ENCODE peak calls at places on chromosomes 16 and 17, in ten cellular contexts. O is KBM-7; P is astrocyte of the spinal cord; D is activated naive CD4-positive, alpha-beta T cell; N is head of caudate nucleus; A is hypothalamus; H is frontal cortex; U is AG09319; X is NCI-H1436; B is Calu3. G is an unnamed sample.

GRCh38 chr17:67865438-67865837 is 40.1 kb downstream of the BPTF start:
- DNase-seq in O (no peak), P (no peak), D (no peak), N (no peak), A (no peak), H (no peak), U (no peak), X (no peak), B (no peak), G (no peak)

GRCh38 chr16:89324056-89325010 is 106.8 kb downstream of the ZNF778 start:
- DNase-seq in O (no peak), P (peak), D (no peak), N (no peak), A (no peak), H (no peak), U (no peak), X (no peak), B (no peak), G (no peak)

GRCh38 chr17:44354582-44355309 is 8.9 kb downstream of the FAM171A2 start:
- DNase-seq in O (no peak), P (no peak), D (no peak), N (no peak), A (no peak), H (no peak), U (no peak), X (no peak), B (no peak), G (no peak)

GRCh38 chr17:82367724-82368524 is 3.6 kb upstream of the UTS2R start:
- DNase-seq in O (peak), P (no peak), D (no peak), N (no peak), A (no peak), H (no peak), U (no peak), X (peak), B (no peak), G (no peak)

GRCh38 chr17:82356845-82357355 is 2.1 kb upstream of the TEX19 start:
- DNase-seq in O (no peak), P (no peak), D (no peak), N (no peak), A (no peak), H (no peak), U (no peak), X (no peak), B (no peak), G (no peak)

GRCh38 chr16:74025-74424 is 1.6 kb upstream of the RHBDF1 start:
- DNase-seq in O (no peak), P (no peak), D (no peak), N (no peak), A (no peak), H (no peak), U (no peak), X (no peak), B (no peak), G (no peak)

GRCh38 chr16:1310832-1311200 is 1.4 kb downstream of the UBE2I start:
- DNase-seq in O (peak), P (no peak), D (no peak), N (no peak), A (no peak), H (no peak), U (no peak), X (no peak), B (no peak), G (no peak)

GRCh38 chr17:4807534-4808377 is 804 bp downstream of the PLD2 start:
- DNase-seq in O (no peak), P (no peak), D (no peak), N (no peak), A (no peak), H (peak), U (no peak), X (no peak), B (no peak), G (no peak)

GRCh38 chr17:33291248-33292183 is 1.6 kb downstream of the ASIC2 start:
- DNase-seq in O (peak), P (peak), D (no peak), N (peak), A (no peak), H (peak), U (no peak), X (no peak), B (no peak), G (no peak)

GRCh38 chr17:64420143-64420670 is 28.7 kb upstream of the MILR1 start:
- DNase-seq in O (peak), P (peak), D (no peak), N (no peak), A (no peak), H (peak), U (peak), X (peak), B (peak), G (peak)

GRCh38 chr16:69435977-69436729 is 11.7 kb downstream of the CYB5B start:
- DNase-seq in O (peak), P (no peak), D (no peak), N (no peak), A (no peak), H (no peak), U (no peak), X (no peak), B (no peak), G (no peak)

GRCh38 chr17:56754523-56755208 is 79.1 kb downstream of the C17orf67 start:
- DNase-seq in O (peak), P (peak), D (no peak), N (no peak), A (no peak), H (no peak), U (no peak), X (no peak), B (no peak), G (no peak)

GRCh38 chr17:2926019-2926650 is 129.9 kb downstream of the RAP1GAP2 start:
- DNase-seq in O (peak), P (no peak), D (no peak), N (no peak), A (no peak), H (no peak), U (peak), X (no peak), B (no peak), G (no peak)

GRCh38 chr16:79402356-79402755 is 198.2 kb downstream of the MAF start:
- DNase-seq in O (no peak), P (no peak), D (no peak), N (no peak), A (no peak), H (no peak), U (no peak), X (no peak), B (peak), G (no peak)

GRCh38 chr17:20189979-20190378 is 180.8 kb downstream of the SPECC1 start:
- DNase-seq in O (no peak), P (no peak), D (no peak), N (no peak), A (no peak), H (no peak), U (no peak), X (no peak), B (no peak), G (no peak)

GRCh38 chr16:86306811-86307517 is 203.4 kb upstream of the FOXF1 start:
- DNase-seq in O (no peak), P (no peak), D (no peak), N (no peak), A (no peak), H (no peak), U (no peak), X (no peak), B (no peak), G (no peak)

GRCh38 chr17:1710807-1711553 is 803 bp upstream of the TLCD2 start:
- DNase-seq in O (no peak), P (no peak), D (no peak), N (no peak), A (no peak), H (no peak), U (no peak), X (no peak), B (no peak), G (no peak)

GRCh38 chr17:58403312-58403711 is 14.0 kb downstream of the RNF43 start:
- DNase-seq in O (no peak), P (no peak), D (no peak), N (no peak), A (no peak), H (no peak), U (no peak), X (no peak), B (no peak), G (no peak)

GRCh38 chr17:82664701-82665182 is 16.5 kb upstream of the WDR45B start:
- DNase-seq in O (no peak), P (no peak), D (no peak), N (peak), A (no peak), H (peak), U (no peak), X (peak), B (no peak), G (no peak)

GRCh38 chr16:62738631-62739030 is 702.4 kb upstream of the CDH8 start:
- DNase-seq in O (no peak), P (no peak), D (no peak), N (peak), A (no peak), H (peak), U (no peak), X (no peak), B (no peak), G (no peak)

GRCh38 chr16:50265716-50266336 is 525 bp upstream of the ADCY7 start:
- DNase-seq in O (no peak), P (no peak), D (no peak), N (no peak), A (no peak), H (no peak), U (no peak), X (no peak), B (no peak), G (no peak)

GRCh38 chr17:60893475-60893874 is 215.8 kb downstream of the BCAS3 start:
- DNase-seq in O (no peak), P (no peak), D (no peak), N (no peak), A (no peak), H (no peak), U (no peak), X (no peak), B (no peak), G (no peak)

GRCh38 chr16:13291934-13292333 is 390.5 kb downstream of the SHISA9 start:
- DNase-seq in O (no peak), P (no peak), D (no peak), N (no peak), A (no peak), H (no peak), U (no peak), X (no peak), B (no peak), G (no peak)

GRCh38 chr17:79905832-79906231 is 66.6 kb upstream of the CBX4 start:
- DNase-seq in O (peak), P (no peak), D (no peak), N (no peak), A (no peak), H (no peak), U (no peak), X (no peak), B (peak), G (no peak)